ENCODE peak calls at places on chromosome X, in ten cellular contexts. One of them, this sample, is unnamed.

GRCh38 chrX:45788941-45789348 is 588.3 kb upstream of the DIPK2B start:
- DNase-seq in psoas muscle: peak
- DNase-seq in ovary: no peak
- DNase-seq in lung: no peak
- DNase-seq in heart right ventricle: peak
- DNase-seq in fibroblast of lung: peak
- DNase-seq in astrocyte: peak
- DNase-seq in astrocyte of the spinal cord: no peak
- DNase-seq in fibroblast of mammary gland: peak
- DNase-seq in lower lobe of right lung: peak
- DNase-seq in this sample: peak

GRCh38 chrX:49876750-49877149 is 2.5 kb upstream of the USP27X start:
- DNase-seq in fibroblast of mammary gland: peak
- DNase-seq in astrocyte of the spinal cord: peak
- DNase-seq in ovary: no peak
- DNase-seq in heart right ventricle: no peak
- DNase-seq in lung: no peak
- DNase-seq in lower lobe of right lung: no peak
- DNase-seq in fibroblast of lung: peak
- DNase-seq in astrocyte: no peak
- DNase-seq in psoas muscle: no peak
- DNase-seq in this sample: peak

GRCh38 chrX:107747596-107748161 is 27.9 kb downstream of the TSC22D3 start:
- DNase-seq in psoas muscle: no peak
- DNase-seq in heart right ventricle: no peak
- DNase-seq in astrocyte of the spinal cord: peak
- DNase-seq in lower lobe of right lung: peak
- DNase-seq in fibroblast of lung: peak
- DNase-seq in lung: peak
- DNase-seq in astrocyte: peak
- DNase-seq in ovary: peak
- DNase-seq in fibroblast of mammary gland: peak
- DNase-seq in this sample: peak

GRCh38 chrX:57156397-57157049 is 19.3 kb upstream of the SPIN2A start:
- DNase-seq in lung: no peak
- DNase-seq in astrocyte of the spinal cord: peak
- DNase-seq in fibroblast of mammary gland: peak
- DNase-seq in heart right ventricle: no peak
- DNase-seq in ovary: no peak
- DNase-seq in psoas muscle: no peak
- DNase-seq in astrocyte: peak
- DNase-seq in lower lobe of right lung: no peak
- DNase-seq in fibroblast of lung: peak
- DNase-seq in this sample: peak

GRCh38 chrX:140672840-140673731 is 36.5 kb upstream of the LINC00632 start:
- DNase-seq in lung: no peak
- DNase-seq in astrocyte of the spinal cord: no peak
- DNase-seq in psoas muscle: no peak
- DNase-seq in lower lobe of right lung: no peak
- DNase-seq in ovary: no peak
- DNase-seq in fibroblast of lung: no peak
- DNase-seq in astrocyte: no peak
- DNase-seq in fibroblast of mammary gland: no peak
- DNase-seq in heart right ventricle: no peak
- DNase-seq in this sample: no peak

GRCh38 chrX:108312011-108312410 is 126.2 kb downstream of the COL4A6 start:
- DNase-seq in psoas muscle: no peak
- DNase-seq in astrocyte of the spinal cord: no peak
- DNase-seq in fibroblast of lung: peak
- DNase-seq in fibroblast of mammary gland: peak
- DNase-seq in heart right ventricle: no peak
- DNase-seq in ovary: no peak
- DNase-seq in lung: no peak
- DNase-seq in lower lobe of right lung: no peak
- DNase-seq in astrocyte: peak
- DNase-seq in this sample: peak

GRCh38 chrX:67780694-67781109 is 236.9 kb downstream of the AR start:
- DNase-seq in fibroblast of mammary gland: peak
- DNase-seq in astrocyte: peak
- DNase-seq in fibroblast of lung: peak
- DNase-seq in heart right ventricle: peak
- DNase-seq in lung: peak
- DNase-seq in astrocyte of the spinal cord: peak
- DNase-seq in lower lobe of right lung: peak
- DNase-seq in ovary: peak
- DNase-seq in psoas muscle: peak
- DNase-seq in this sample: peak

GRCh38 chrX:154430916-154431315 is 2.4 kb downstream of the ATP6AP1 start:
- DNase-seq in heart right ventricle: no peak
- DNase-seq in lower lobe of right lung: peak
- DNase-seq in fibroblast of mammary gland: no peak
- DNase-seq in astrocyte: no peak
- DNase-seq in ovary: no peak
- DNase-seq in psoas muscle: no peak
- DNase-seq in lung: no peak
- DNase-seq in fibroblast of lung: no peak
- DNase-seq in astrocyte of the spinal cord: no peak
- DNase-seq in this sample: no peak

GRCh38 chrX:50579955-50580354 is 109.3 kb upstream of the DGKK start:
- DNase-seq in astrocyte: peak
- DNase-seq in astrocyte of the spinal cord: peak
- DNase-seq in lung: peak
- DNase-seq in ovary: no peak
- DNase-seq in lower lobe of right lung: no peak
- DNase-seq in fibroblast of lung: peak
- DNase-seq in fibroblast of mammary gland: peak
- DNase-seq in heart right ventricle: no peak
- DNase-seq in psoas muscle: no peak
- DNase-seq in this sample: peak

GRCh38 chrX:116801943-116802342 is 339.2 kb upstream of the CT83 start:
- DNase-seq in astrocyte: no peak
- DNase-seq in fibroblast of mammary gland: no peak
- DNase-seq in lower lobe of right lung: no peak
- DNase-seq in ovary: no peak
- DNase-seq in astrocyte of the spinal cord: no peak
- DNase-seq in psoas muscle: no peak
- DNase-seq in lung: no peak
- DNase-seq in fibroblast of lung: no peak
- DNase-seq in heart right ventricle: no peak
- DNase-seq in this sample: no peak

GRCh38 chrX:45851434-45851991 is 650.8 kb upstream of the DIPK2B start:
- DNase-seq in psoas muscle: peak
- DNase-seq in heart right ventricle: no peak
- DNase-seq in fibroblast of lung: peak
- DNase-seq in ovary: peak
- DNase-seq in lung: no peak
- DNase-seq in astrocyte: no peak
- DNase-seq in lower lobe of right lung: peak
- DNase-seq in astrocyte of the spinal cord: no peak
- DNase-seq in fibroblast of mammary gland: no peak
- DNase-seq in this sample: no peak

GRCh38 chrX:50168305-50168704 is 32.5 kb downstream of the AKAP4 start:
- DNase-seq in fibroblast of lung: peak
- DNase-seq in ovary: no peak
- DNase-seq in heart right ventricle: no peak
- DNase-seq in lower lobe of right lung: no peak
- DNase-seq in psoas muscle: no peak
- DNase-seq in fibroblast of mammary gland: peak
- DNase-seq in astrocyte: no peak
- DNase-seq in lung: no peak
- DNase-seq in astrocyte of the spinal cord: no peak
- DNase-seq in this sample: no peak

GRCh38 chrX:45731448-45731847 is 530.8 kb upstream of the DIPK2B start:
- DNase-seq in fibroblast of lung: no peak
- DNase-seq in heart right ventricle: no peak
- DNase-seq in fibroblast of mammary gland: no peak
- DNase-seq in ovary: no peak
- DNase-seq in astrocyte: no peak
- DNase-seq in lower lobe of right lung: no peak
- DNase-seq in lung: no peak
- DNase-seq in psoas muscle: no peak
- DNase-seq in astrocyte of the spinal cord: no peak
- DNase-seq in this sample: no peak

DNA sequence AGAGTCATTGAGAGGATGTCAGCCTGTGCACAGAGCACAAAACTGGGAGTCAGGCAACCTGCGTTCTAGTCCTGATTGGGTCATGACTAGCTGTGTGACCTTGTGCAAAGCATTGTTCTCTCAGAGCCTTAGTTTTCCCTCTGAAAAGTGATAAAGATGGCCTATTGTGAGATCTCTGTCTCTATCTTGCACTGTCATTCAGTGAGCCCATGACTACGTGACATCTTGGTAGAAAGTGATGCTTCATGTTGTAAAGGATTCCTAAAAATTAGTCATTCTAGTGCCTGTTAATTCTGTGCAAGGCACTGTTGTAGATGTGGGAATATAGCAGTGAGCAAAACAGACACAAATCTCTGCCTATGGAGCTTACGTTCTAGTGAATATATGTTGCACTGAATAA is 2.5 kb downstream of the PGRMC1 start:
- DNase-seq in astrocyte of the spinal cord: no peak
- DNase-seq in psoas muscle: no peak
- DNase-seq in astrocyte: peak
- DNase-seq in fibroblast of lung: peak
- DNase-seq in fibroblast of mammary gland: peak
- DNase-seq in ovary: no peak
- DNase-seq in lung: no peak
- DNase-seq in lower lobe of right lung: no peak
- DNase-seq in heart right ventricle: no peak
- DNase-seq in this sample: peak
- H3K4me3 ChIP-seq in astrocyte of the spinal cord: no peak
- H3K4me3 ChIP-seq in psoas muscle: no peak
- H3K4me3 ChIP-seq in astrocyte: peak
- H3K4me3 ChIP-seq in fibroblast of lung: peak
- H3K4me3 ChIP-seq in fibroblast of mammary gland: peak
- H3K4me3 ChIP-seq in ovary: no peak
- H3K4me3 ChIP-seq in lung: no peak
- H3K4me3 ChIP-seq in lower lobe of right lung: peak
- H3K4me3 ChIP-seq in heart right ventricle: no peak
- H3K4me3 ChIP-seq in this sample: peak

DNA sequence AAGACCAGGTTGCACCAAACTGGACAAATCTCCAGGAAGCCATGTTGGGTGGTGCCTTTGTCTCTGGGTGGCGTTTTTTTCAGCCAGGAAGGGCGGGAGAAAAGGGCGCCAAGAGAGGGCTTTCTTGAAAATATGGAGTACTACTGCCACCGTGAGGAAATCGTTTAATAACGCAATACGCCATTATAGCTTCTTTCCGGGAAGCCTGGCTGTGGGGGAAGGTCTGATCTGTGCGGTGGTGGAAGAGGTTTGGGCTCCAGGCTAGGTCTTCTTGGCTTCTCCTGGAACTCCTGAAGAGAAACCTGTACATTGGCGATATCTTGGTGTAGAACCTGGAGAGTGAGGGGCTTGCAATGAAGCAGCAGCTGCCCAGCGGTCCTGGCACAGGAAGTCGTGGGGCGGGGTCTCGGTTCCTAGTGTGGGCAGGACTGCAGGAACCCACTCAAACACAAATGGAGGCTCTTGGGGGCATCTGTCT is 202.7 kb downstream of the OR13H1 start:
- DNase-seq in astrocyte of the spinal cord: peak
- DNase-seq in lower lobe of right lung: no peak
- DNase-seq in lung: peak
- DNase-seq in psoas muscle: peak
- DNase-seq in ovary: peak
- DNase-seq in astrocyte: peak
- DNase-seq in fibroblast of mammary gland: peak
- DNase-seq in heart right ventricle: peak
- DNase-seq in fibroblast of lung: peak
- DNase-seq in this sample: peak
- TF ChIP-seq CTCF in astrocyte of the spinal cord: peak
- TF ChIP-seq CTCF in lower lobe of right lung: no peak
- TF ChIP-seq CTCF in lung: peak
- TF ChIP-seq CTCF in psoas muscle: peak
- TF ChIP-seq CTCF in ovary: peak
- TF ChIP-seq CTCF in astrocyte: no peak
- TF ChIP-seq CTCF in fibroblast of mammary gland: peak
- TF ChIP-seq CTCF in heart right ventricle: no peak
- TF ChIP-seq CTCF in fibroblast of lung: no peak
- TF ChIP-seq CTCF in this sample: peak

DNA sequence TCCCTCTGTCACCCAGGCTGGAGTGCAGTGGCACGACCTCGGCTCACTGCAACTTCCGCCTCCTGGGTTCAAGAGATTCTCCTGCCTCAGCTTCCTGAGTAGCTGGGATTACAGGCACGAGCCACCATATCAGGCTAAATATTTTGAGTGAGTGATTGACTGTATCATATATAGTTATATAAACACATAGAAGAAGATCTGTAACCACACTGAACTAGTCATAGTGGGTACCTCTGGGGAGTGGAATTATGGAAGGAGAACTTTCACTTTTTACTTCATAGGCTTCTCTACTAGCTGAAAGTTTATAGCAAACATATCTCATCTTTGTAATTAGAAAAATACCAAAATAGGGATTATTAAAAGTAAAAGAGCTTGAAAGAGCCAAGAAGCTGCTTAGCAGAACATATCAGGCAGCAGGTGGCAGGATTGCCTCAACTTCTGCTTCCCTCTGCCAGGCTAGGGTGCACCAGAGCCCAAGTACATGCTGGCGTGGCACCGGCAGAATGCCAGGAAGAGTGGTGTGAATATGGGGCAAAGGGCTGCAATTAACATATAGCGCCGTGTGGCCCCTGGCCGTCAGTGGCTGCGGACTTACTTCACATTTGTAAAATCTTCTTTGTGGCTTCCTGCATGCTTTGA is 39.5 kb upstream of the CD40LG start:
- DNase-seq in astrocyte of the spinal cord: peak
- DNase-seq in astrocyte: no peak
- DNase-seq in fibroblast of lung: peak
- DNase-seq in psoas muscle: peak
- DNase-seq in heart right ventricle: peak
- DNase-seq in ovary: peak
- DNase-seq in fibroblast of mammary gland: peak
- DNase-seq in lung: no peak
- DNase-seq in lower lobe of right lung: peak
- DNase-seq in this sample: peak
- H3K4me3 ChIP-seq in astrocyte of the spinal cord: no peak
- H3K4me3 ChIP-seq in astrocyte: no peak
- H3K4me3 ChIP-seq in fibroblast of lung: no peak
- H3K4me3 ChIP-seq in psoas muscle: no peak
- H3K4me3 ChIP-seq in heart right ventricle: no peak
- H3K4me3 ChIP-seq in ovary: no peak
- H3K4me3 ChIP-seq in fibroblast of mammary gland: no peak
- H3K4me3 ChIP-seq in lung: no peak
- H3K4me3 ChIP-seq in lower lobe of right lung: no peak
- H3K4me3 ChIP-seq in this sample: no peak

GRCh38 chrX:131330735-131331134 is 41.6 kb upstream of the IGSF1 start:
- DNase-seq in psoas muscle: no peak
- DNase-seq in lung: no peak
- DNase-seq in astrocyte of the spinal cord: no peak
- DNase-seq in lower lobe of right lung: no peak
- DNase-seq in fibroblast of mammary gland: no peak
- DNase-seq in astrocyte: no peak
- DNase-seq in heart right ventricle: no peak
- DNase-seq in ovary: no peak
- DNase-seq in fibroblast of lung: no peak
- DNase-seq in this sample: no peak

GRCh38 chrX:131332331-131332730 is 43.2 kb upstream of the IGSF1 start:
- DNase-seq in fibroblast of lung: no peak
- DNase-seq in psoas muscle: no peak
- DNase-seq in lung: no peak
- DNase-seq in lower lobe of right lung: no peak
- DNase-seq in astrocyte: no peak
- DNase-seq in heart right ventricle: no peak
- DNase-seq in fibroblast of mammary gland: no peak
- DNase-seq in astrocyte of the spinal cord: no peak
- DNase-seq in ovary: no peak
- DNase-seq in this sample: no peak

GRCh38 chrX:131331152-131331551 is 42.0 kb upstream of the IGSF1 start:
- DNase-seq in astrocyte of the spinal cord: no peak
- DNase-seq in heart right ventricle: no peak
- DNase-seq in lower lobe of right lung: no peak
- DNase-seq in lung: no peak
- DNase-seq in astrocyte: no peak
- DNase-seq in fibroblast of mammary gland: no peak
- DNase-seq in ovary: no peak
- DNase-seq in fibroblast of lung: no peak
- DNase-seq in psoas muscle: no peak
- DNase-seq in this sample: no peak
- TF ChIP-seq CTCF in astrocyte of the spinal cord: no peak
- TF ChIP-seq CTCF in heart right ventricle: no peak
- TF ChIP-seq CTCF in lower lobe of right lung: no peak
- TF ChIP-seq CTCF in lung: no peak
- TF ChIP-seq CTCF in astrocyte: no peak
- TF ChIP-seq CTCF in fibroblast of mammary gland: no peak
- TF ChIP-seq CTCF in ovary: no peak
- TF ChIP-seq CTCF in fibroblast of lung: no peak
- TF ChIP-seq CTCF in psoas muscle: no peak
- TF ChIP-seq CTCF in this sample: no peak

This sample was measured in fibroblast of the aortic adventitia.